ENCODE peak calls at places on chromosomes 1 and 21, in six cellular contexts. G is ovary, T is uterus, X is right lobe of liver, N is heart left ventricle, B is HCT116. A is an unnamed sample.
A peak's percentile ranks its signal among the peaks of the same experiment; 100 is the strongest.

GRCh38 chr1:9194024-9194423 is 40.5 kb upstream of the H6PD start:
- DNase-seq in G (no peak), T (no peak), X (no peak), N (no peak), B (no peak), A (no peak)

GRCh38 chr1:209900734-209901133 is 37.3 kb upstream of the SYT14 start:
- DNase-seq in X (no peak), G (no peak), N (no peak), B (no peak), T (no peak), A (no peak)

GRCh38 chr1:234256359-234256758 is 116.9 kb upstream of the COA6 start:
- DNase-seq in N (no peak), B (no peak), G (no peak), T (no peak), X (no peak), A (no peak)

GRCh38 chr1:56404066-56404465 is 175.3 kb downstream of the PLPP3 start:
- DNase-seq in T (no peak), G (no peak), X (no peak), B (no peak), N (no peak), A (no peak)

GRCh38 chr1:87213126-87213496 is 115.6 kb upstream of the LMO4 start:
- DNase-seq in X (no peak), T (no peak), B (no peak), N (no peak), G (no peak), A (no peak)

GRCh38 chr1:237255071-237255470 is 213.1 kb downstream of the RYR2 start:
- DNase-seq in T (no peak), X (no peak), N (no peak), B (no peak), G (no peak), A (no peak)

GRCh38 chr1:120179420-120180348 is 3.4 kb upstream of the SEC22B start:
- DNase-seq in B (no peak), T (peak; percentile 43), X (no peak), G (peak; percentile 30), N (peak; percentile 32), A (no peak)

GRCh38 chr1:153474349-153474748 is 13.9 kb upstream of the S100A7 start:
- DNase-seq in N (no peak), G (no peak), B (no peak), X (no peak), T (no peak), A (no peak)

GRCh38 chr1:91582431-91582921 is 81.8 kb downstream of the CDC7 start:
- DNase-seq in N (no peak), B (no peak), G (no peak), T (peak; percentile 82), X (no peak), A (no peak)

GRCh38 chr21:17552410-17552809 is 39.6 kb downstream of the CXADR start:
- DNase-seq in X (no peak), T (no peak), N (no peak), B (no peak), G (no peak), A (no peak)

GRCh38 chr1:27934818-27935549 is at the start of gene SMPDL3B:
- DNase-seq in T (no peak), X (no peak), G (no peak), B (peak; percentile 69), N (no peak), A (no peak)

GRCh38 chr1:7393141-7393540 is 378.0 kb upstream of the VAMP3 start:
- DNase-seq in B (no peak), X (no peak), G (no peak), N (no peak), T (no peak), A (no peak)

DNA sequence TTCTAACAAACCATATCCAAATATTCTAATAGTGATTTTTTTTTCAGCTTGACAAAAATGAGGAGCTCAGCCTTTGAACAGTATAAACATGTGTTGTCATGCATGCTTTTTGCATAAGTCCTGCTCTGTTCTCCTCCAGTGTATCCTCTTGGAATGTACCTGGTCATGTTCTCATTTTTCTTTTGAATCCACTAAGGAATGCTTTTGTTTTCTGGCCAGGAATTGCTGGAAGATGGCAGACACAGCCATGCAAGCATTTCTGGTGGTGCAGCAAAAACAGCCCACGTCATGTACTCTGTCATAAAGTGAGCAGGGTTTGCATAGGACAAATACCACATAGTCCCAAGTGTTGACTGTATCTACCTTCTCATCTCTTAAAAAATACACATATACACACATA is 11.5 kb upstream of the PLD5 start:
- DNase-seq in N (no peak), G (no peak), B (no peak), T (no peak), X (no peak), A (no peak)
- H3K4me3 ChIP-seq in N (no peak overlapping the region), G (no peak overlapping the region), B (no peak overlapping the region), T (no peak overlapping the region), X (no peak overlapping the region), A (no peak overlapping the region)

GRCh38 chr1:207031632-207032258 is 811 bp downstream of the C1orf116 start:
- DNase-seq in N (no peak), X (peak; percentile 75), G (no peak), B (no peak), T (no peak), A (no peak)
- TF ChIP-seq POLR2A in N (no peak), X (no peak), G (no peak), B (no peak), T (no peak), A (no peak)

GRCh38 chr1:1597275-1597930 is 2.5 kb downstream of the FNDC10 start:
- DNase-seq in N (no peak), G (no peak), T (no peak), B (no peak), X (no peak), A (peak; percentile 85)
- TF ChIP-seq CTCF in N (peak; percentile 7), G (no peak), T (no peak), B (no peak), X (no peak), A (peak; percentile 51)

GRCh38 chr1:198667186-198667585 is 28.3 kb downstream of the PTPRC start:
- DNase-seq in G (no peak), X (no peak), N (no peak), T (no peak), B (no peak), A (no peak)
- H3K4me3 ChIP-seq in G (no peak overlapping the region), X (no peak overlapping the region), N (no peak overlapping the region), T (no peak overlapping the region), B (no peak overlapping the region), A (no peak overlapping the region)

DNA sequence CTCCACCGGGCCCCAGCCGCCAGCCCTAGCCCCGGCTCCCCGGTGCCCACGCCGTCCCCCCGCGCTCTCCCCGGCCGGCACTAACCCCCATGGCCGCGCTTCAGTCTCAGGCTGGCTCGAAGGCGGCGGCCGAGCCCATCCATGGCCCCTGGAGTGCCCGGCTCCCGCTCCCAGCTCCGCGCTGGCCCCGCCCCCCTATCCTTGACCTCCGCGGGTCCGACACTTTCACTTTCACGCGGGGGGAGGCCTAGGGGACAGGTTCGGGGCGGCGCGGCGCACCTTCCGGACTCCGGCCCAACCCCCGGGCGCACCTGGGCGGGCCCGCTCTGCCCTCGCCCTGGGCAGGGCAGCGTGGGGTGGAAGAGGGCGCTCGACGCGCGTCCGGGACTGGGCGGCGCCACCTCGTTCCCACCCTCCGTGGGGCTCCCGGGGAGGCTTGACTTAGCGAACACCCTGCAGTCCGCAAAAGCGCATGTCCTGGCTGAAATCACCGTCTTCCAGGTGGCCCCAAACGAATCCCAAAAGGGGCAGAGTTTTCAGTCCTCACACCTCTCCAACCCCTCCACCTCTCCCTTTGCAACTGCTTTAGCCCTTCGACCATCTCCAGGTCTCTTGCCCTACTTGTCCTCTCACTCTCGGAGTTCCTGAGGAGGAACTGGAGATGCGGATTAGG is 3.9 kb upstream of the DENND2D start:
- DNase-seq in G (peak; percentile 49), N (peak; percentile 84), X (peak; percentile 88), T (no peak), B (peak; percentile 31), A (peak; percentile 66)
- TF ChIP-seq POLR2A in G (no peak), N (no peak), X (peak; percentile 73), T (peak; percentile 45), B (no peak), A (peak; percentile 43)

GRCh38 chr1:32464716-32465540 is at the start of gene ZBTB8B:
- DNase-seq in G (peak; percentile 89), X (peak; percentile 63), B (peak; percentile 26), N (peak; percentile 78), T (peak; percentile 80), A (peak; percentile 91)
- TF ChIP-seq CTCF in G (peak; percentile 33), X (no peak), B (no peak), N (no peak), T (no peak), A (no peak)

DNA sequence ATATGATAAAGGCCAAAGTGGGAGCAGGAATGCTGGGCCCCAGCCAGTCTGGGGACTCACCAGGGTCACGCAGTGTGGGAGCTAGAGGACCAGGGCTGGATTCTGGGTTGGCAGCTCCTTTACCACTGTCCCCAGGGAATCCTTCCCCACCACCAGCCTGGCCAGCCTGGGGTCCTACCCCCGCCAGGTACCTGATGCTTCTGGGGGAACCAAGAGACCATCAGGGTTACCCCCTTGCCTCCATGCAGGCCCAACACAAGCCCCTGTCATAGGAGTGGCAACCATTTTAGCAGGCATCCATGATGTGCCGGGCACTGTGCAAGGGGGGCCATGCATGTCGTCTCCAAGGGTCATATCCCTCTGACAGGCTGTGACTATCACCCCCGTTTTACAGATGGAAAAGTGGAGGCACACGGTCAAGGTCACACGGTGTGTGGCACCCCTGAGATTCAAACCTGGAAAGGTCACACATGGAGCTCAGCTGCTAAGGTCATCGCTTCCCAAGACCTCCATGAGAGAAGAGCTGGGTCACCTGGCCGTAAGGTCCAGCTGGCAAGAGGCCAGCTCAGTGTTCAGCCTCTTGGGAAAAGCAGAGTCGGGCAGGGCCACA is 16.4 kb downstream of the RUNX3 start:
- DNase-seq in X (peak; percentile 26), N (no peak), T (no peak), B (no peak), G (no peak), A (no peak)
- H3K4me3 ChIP-seq in X (no peak overlapping the region), N (no peak overlapping the region), T (no peak overlapping the region), B (no peak overlapping the region), G (no peak overlapping the region), A (no peak overlapping the region)

GRCh38 chr1:193479187-193479586 is 292.8 kb upstream of the B3GALT2 start:
- DNase-seq in B (no peak), G (no peak), N (no peak), T (no peak), X (no peak), A (peak; percentile 12)
- TF ChIP-seq POLR2A in B (no peak), G (no peak), N (no peak), T (no peak), X (no peak), A (no peak)

DNA sequence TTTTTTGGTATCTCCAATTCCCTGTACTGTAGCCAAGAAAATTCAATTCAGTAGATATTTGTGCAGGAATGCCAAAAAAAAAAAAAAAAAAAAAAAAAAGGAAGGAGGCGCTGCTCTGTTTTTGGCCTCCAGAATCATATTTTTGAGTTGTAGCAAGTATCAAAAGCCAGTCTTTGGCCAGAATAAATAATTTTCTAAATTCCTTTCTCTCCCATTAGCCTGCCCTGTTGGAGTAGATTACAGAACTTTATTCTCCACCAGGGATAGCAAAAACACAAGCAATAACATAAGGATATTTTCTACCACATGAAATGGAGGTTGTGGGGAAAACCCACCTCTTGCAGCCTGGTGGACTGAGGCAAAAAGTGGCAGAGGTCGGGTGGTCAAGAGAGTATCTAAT is 2.4 kb upstream of the CYP4X1 start:
- DNase-seq in T (no peak), N (no peak), B (no peak), G (no peak), X (no peak), A (no peak)
- TF ChIP-seq CTCF in T (no peak), N (no peak), B (no peak), G (no peak), X (no peak), A (no peak)